ENCODE peak calls at places on chromosomes 7 and 10, in four cellular contexts. G is prostate gland, A is cardiac muscle cell, S is endothelial cell of umbilical vein. C is an unnamed sample.

GRCh38 chr7:114086491-114086905 is 167.7 kb upstream of the PPP1R3A start:
- DNase-seq in G (peak; percentile 16), A (no peak), S (no peak), C (no peak)

GRCh38 chr10:43962346-43963191 is 313.9 kb upstream of the ZNF32 start:
- DNase-seq in G (no peak), A (no peak), S (no peak), C (no peak)

GRCh38 chr7:25665346-25665745 is 437.1 kb upstream of the NPVF start:
- DNase-seq in G (peak; percentile 71), A (no peak), S (no peak), C (no peak)

GRCh38 chr10:9957352-9957751 is 1060.3 kb upstream of the CELF2 start:
- DNase-seq in G (no peak), A (peak; percentile 71), S (no peak), C (no peak)

GRCh38 chr10:35925511-35925910 is 283.4 kb upstream of the FZD8 start:
- DNase-seq in G (no peak), A (peak; percentile 25), S (peak; percentile 40), C (no peak)

GRCh38 chr7:128025380-128025779 is 5.9 kb downstream of the LRRC4 start:
- DNase-seq in G (no peak), A (no peak), S (no peak), C (no peak)

GRCh38 chr7:31122649-31123058 is 70.5 kb downstream of the ADCYAP1R1 start:
- DNase-seq in G (peak; percentile 43), A (peak; percentile 95), S (peak; percentile 88), C (peak; percentile 46)

GRCh38 chr7:27745064-27745583 is 5.2 kb downstream of the TAX1BP1 start:
- DNase-seq in G (no peak), A (peak; percentile 88), S (peak; percentile 85), C (no peak)

GRCh38 chr7:70043139-70043538 is 444.9 kb downstream of the AUTS2 start:
- DNase-seq in G (no peak), A (no peak), S (no peak), C (no peak)

GRCh38 chr7:30163231-30163894 is 28.6 kb downstream of the MTURN start:
- DNase-seq in G (no peak), A (no peak), S (peak; percentile 62), C (no peak)

GRCh38 chr10:116743266-116744064 is 1.1 kb upstream of the HSPA12A start:
- DNase-seq in G (no peak), A (no peak), S (no peak), C (no peak)

GRCh38 chr10:116101616-116102015 is 171.4 kb downstream of the GFRA1 start:
- DNase-seq in G (no peak), A (no peak), S (no peak), C (no peak)

GRCh38 chr10:62451606-62451965 is 77.4 kb downstream of the ZNF365 start:
- DNase-seq in G (no peak), A (no peak), S (no peak), C (no peak)

GRCh38 chr10:127343831-127344230 is 147.4 kb upstream of the INSYN2A start:
- DNase-seq in G (no peak), A (peak; percentile 63), S (no peak), C (no peak)

GRCh38 chr10:4586756-4587155 is 239.3 kb upstream of the AKR1E2 start:
- DNase-seq in G (no peak), A (no peak), S (no peak), C (no peak)

GRCh38 chr10:89029201-89029600 is 38.6 kb downstream of the FAS start:
- DNase-seq in G (no peak), A (peak; percentile 91), S (no peak), C (no peak)

GRCh38 chr10:21002097-21002878 is 105.2 kb upstream of the NEBL start:
- DNase-seq in G (no peak), A (peak; percentile 72), S (peak; percentile 91), C (no peak)

GRCh38 chr7:152126741-152127140 is 101.3 kb downstream of the GALNT11 start:
- DNase-seq in G (no peak), A (no peak), S (no peak), C (no peak)

GRCh38 chr10:26725837-26726727 is 28.6 kb downstream of the PDSS1 start:
- DNase-seq in G (no peak), A (peak; percentile 81), S (peak; percentile 69), C (no peak)

GRCh38 chr7:95636140-95636539 is 39.8 kb upstream of the PDK4 start:
- DNase-seq in G (no peak), A (no peak), S (no peak), C (no peak)

GRCh38 chr10:121833387-121833786 is 94.4 kb downstream of the ATE1 start:
- DNase-seq in G (no peak), A (peak; percentile 11), S (no peak), C (no peak)

GRCh38 chr10:61486738-61487396 is 33.7 kb upstream of the TMEM26 start:
- DNase-seq in G (no peak), A (peak; percentile 68), S (peak; percentile 17), C (no peak)

GRCh38 chr7:131329176-131329570 is 1.5 kb downstream of the MKLN1 start:
- DNase-seq in G (no peak), A (peak; percentile 13), S (peak; percentile 7), C (no peak)

GRCh38 chr7:32178731-32179366 is 108.6 kb upstream of the PDE1C start:
- DNase-seq in G (no peak), A (no peak), S (no peak), C (no peak)

GRCh38 chr10:133018491-133018890 is 69.2 kb upstream of the ADGRA1 start:
- DNase-seq in G (no peak), A (no peak), S (no peak), C (no peak)

GRCh38 chr10:114100848-114101741 is 57.4 kb downstream of the ADRB1 start:
- DNase-seq in G (peak; percentile 25), A (peak; percentile 72), S (peak; percentile 40), C (no peak)

GRCh38 chr10:131845505-131846223 is 55.1 kb upstream of the PPP2R2D start:
- DNase-seq in G (no peak), A (no peak), S (no peak), C (no peak)

GRCh38 chr10:78937800-78938694 is 130.7 kb upstream of the ZMIZ1 start:
- DNase-seq in G (no peak), A (no peak), S (peak; percentile 83), C (no peak)

GRCh38 chr7:151086802-151087246 is 549 bp downstream of the AGAP3 start:
- DNase-seq in G (no peak), A (peak; percentile 24), S (no peak), C (no peak)

GRCh38 chr10:82953331-82953730 is 1078.3 kb downstream of the NRG3 start:
- DNase-seq in G (no peak), A (no peak), S (no peak), C (no peak)

GRCh38 chr10:62108768-62109430 is 159.7 kb downstream of the RTKN2 start:
- DNase-seq in G (no peak), A (no peak), S (no peak), C (no peak)

GRCh38 chr10:117273980-117274379 is 33.1 kb downstream of the SLC18A2 start:
- DNase-seq in G (no peak), A (no peak), S (no peak), C (no peak)

GRCh38 chr10:117240730-117241529 is at the start of gene SLC18A2:
- DNase-seq in G (no peak), A (no peak), S (no peak), C (no peak)

GRCh38 chr10:35949820-35950219 is 307.7 kb upstream of the FZD8 start:
- DNase-seq in G (no peak), A (no peak), S (no peak), C (no peak)

GRCh38 chr10:6040205-6040604 is 22.0 kb downstream of the IL2RA start:
- DNase-seq in G (no peak), A (no peak), S (no peak), C (no peak)

GRCh38 chr10:122140941-122141623 is 130.0 kb upstream of the BTBD16 start:
- DNase-seq in G (no peak), A (peak; percentile 86), S (peak; percentile 97), C (peak; percentile 90)

GRCh38 chr10:83562381-83562780 is 576.9 kb upstream of the GHITM start:
- DNase-seq in G (no peak), A (no peak), S (no peak), C (no peak)

GRCh38 chr10:63722537-63722936 is 201.3 kb downstream of the REEP3 start:
- DNase-seq in G (peak; percentile 79), A (peak; percentile 72), S (peak; percentile 88), C (no peak)

GRCh38 chr10:124860426-124860825 is 58.8 kb downstream of the ABRAXAS2 start:
- DNase-seq in G (no peak), A (no peak), S (no peak), C (no peak)

DNA sequence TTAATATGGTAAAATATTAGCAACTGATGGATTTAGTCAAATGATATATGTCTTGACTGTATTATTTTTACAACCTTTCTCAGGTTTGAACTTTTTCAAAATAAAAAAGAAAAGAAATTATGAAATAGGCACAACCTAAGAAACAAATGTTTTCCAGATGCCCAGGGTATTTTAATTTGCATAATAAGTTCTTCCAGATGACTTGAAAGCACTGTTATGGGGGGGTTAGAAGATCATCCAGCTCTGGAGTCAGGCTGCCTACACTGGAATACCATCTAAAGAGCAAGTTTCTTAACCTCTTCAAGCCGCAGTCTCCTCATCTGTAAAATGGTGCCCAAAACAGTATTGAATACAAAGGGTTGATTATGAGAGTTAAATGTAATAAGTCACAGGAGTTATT is 32.1 kb downstream of the CREB3L2 start:
- DNase-seq in G (no peak), A (no peak), S (no peak), C (no peak)
- H3K4me1 ChIP-seq in G (peaks cover 6% of the 10 kb centered on the region), A (no peaks in the 10 kb centered on the region), S (peaks cover 54% of the 10 kb centered on the region), C (peaks cover 5% of the 10 kb centered on the region)

GRCh38 chr10:103069453-103070331 is 123.4 kb downstream of the NT5C2 start:
- DNase-seq in G (peak; percentile 73), A (peak; percentile 64), S (peak; percentile 56), C (peak; percentile 28)
- H3K4me1 ChIP-seq in G (no peaks in the 10 kb centered on the region), A (peaks cover 7% of the 10 kb centered on the region), S (peaks cover 2% of the 10 kb centered on the region), C (no peaks in the 10 kb centered on the region)

GRCh38 chr7:142519790-142520078 is 229.5 kb upstream of the PRSS1 start:
- DNase-seq in G (no peak), A (no peak), S (no peak), C (no peak)

GRCh38 chr7:142511801-142512200 is 237.5 kb upstream of the PRSS1 start:
- DNase-seq in G (no peak), A (no peak), S (no peak), C (no peak)

GRCh38 chr7:142513221-142513955 is 235.9 kb upstream of the PRSS1 start:
- DNase-seq in G (no peak), A (no peak), S (no peak), C (no peak)

GRCh38 chr7:142519077-142519789 is 230.0 kb upstream of the PRSS1 start:
- DNase-seq in G (no peak), A (no peak), S (no peak), C (no peak)

DNA sequence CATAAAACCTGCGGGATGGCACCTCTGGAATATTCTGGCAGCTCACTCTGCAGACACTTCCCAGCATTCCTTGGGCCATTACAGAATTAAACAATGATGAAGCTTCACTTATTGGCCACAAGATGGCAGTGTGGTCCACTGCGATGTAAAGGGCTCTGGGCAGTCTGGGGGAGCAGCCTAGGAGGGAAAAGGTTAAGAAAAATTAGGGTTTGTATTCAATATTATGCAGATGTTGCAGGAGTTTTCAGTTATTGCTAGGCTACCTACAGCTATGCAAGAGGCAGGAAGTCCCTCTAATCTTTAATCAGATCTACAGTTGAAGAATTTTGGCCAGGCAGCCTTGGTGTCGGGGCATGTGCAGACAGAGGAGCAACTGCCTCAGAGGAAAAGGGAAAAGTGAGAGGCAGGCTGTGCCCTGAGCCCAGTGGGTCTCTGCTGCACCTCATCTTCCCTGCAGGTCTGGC is 233.2 kb upstream of the PRSS1 start:
- DNase-seq in G (peak; percentile 48), A (peak; percentile 79), S (peak; percentile 65), C (peak; percentile 28)
- H3K4me1 ChIP-seq in G (no peaks in the 10 kb centered on the region), A (no peaks in the 10 kb centered on the region), S (no peaks in the 10 kb centered on the region), C (peaks cover 13% of the 10 kb centered on the region)

GRCh38 chr7:134933460-134934068 is 52.7 kb upstream of the AGBL3 start:
- DNase-seq in G (no peak), A (no peak), S (no peak), C (no peak)
- H3K4me1 ChIP-seq in G (no peaks in the 10 kb centered on the region), A (peaks cover 14% of the 10 kb centered on the region), S (peaks cover 7% of the 10 kb centered on the region), C (no peaks in the 10 kb centered on the region)

GRCh38 chr10:101063548-101064414 is 2.0 kb downstream of the KAZALD1 start:
- DNase-seq in G (no peak), A (no peak), S (peak; percentile 20), C (no peak)
- H3K4me1 ChIP-seq in G (peaks cover 5% of the 10 kb centered on the region), A (peaks cover 36% of the 10 kb centered on the region), S (peaks cover 54% of the 10 kb centered on the region), C (peaks cover 25% of the 10 kb centered on the region)

C was measured in keratinocyte.